ENCODE peak calls at places on chromosome 10, in seven cellular contexts. G, O, D, Z, E, A and I are unnamed samples.

GRCh38 chr10:12252882-12253546 is 57.0 kb downstream of the CDC123 start:
- DNase-seq in G (no peak), D (no peak), E (peak; percentile 46), O (peak; percentile 52), Z (no peak), A (no peak), I (no peak)

GRCh38 chr10:60623627-60624026 is 154.7 kb upstream of the CDK1 start:
- DNase-seq in Z (no peak), E (no peak), A (no peak), O (no peak), D (no peak), G (no peak), I (no peak)

GRCh38 chr10:43685744-43686143 is 37.1 kb upstream of the ZNF32 start:
- DNase-seq in E (no peak), O (no peak), Z (no peak), G (no peak), A (no peak), D (no peak), I (peak; percentile 45)

GRCh38 chr10:123583639-123584418 is 82.3 kb upstream of the GPR26 start:
- DNase-seq in D (peak; percentile 34), E (peak; percentile 84), A (peak; percentile 63), O (peak; percentile 55), Z (peak; percentile 90), G (no peak), I (peak; percentile 84)

GRCh38 chr10:42781893-42782445 is 626 bp upstream of the BMS1 start:
- DNase-seq in G (no peak), A (no peak), Z (no peak), O (peak; percentile 43), E (peak; percentile 31), D (no peak), I (no peak)

GRCh38 chr10:104351067-104351681 is 2.5 kb upstream of the CFAP58 start:
- DNase-seq in O (no peak), E (no peak), A (no peak), G (no peak), Z (no peak), D (no peak), I (no peak)

GRCh38 chr10:96743988-96744585 is 23.8 kb upstream of the PIK3AP1 start:
- DNase-seq in A (no peak), O (peak; percentile 27), E (no peak), D (peak; percentile 44), G (no peak), Z (no peak), I (no peak)

GRCh38 chr10:42992156-42992956 is 84.5 kb upstream of the RET start:
- DNase-seq in A (no peak), Z (no peak), O (no peak), E (no peak), G (no peak), D (no peak), I (no peak)

GRCh38 chr10:29588640-29589421 is 45.9 kb downstream of the SVIL start:
- DNase-seq in E (no peak), A (no peak), Z (no peak), G (no peak), D (no peak), O (no peak), I (no peak)

GRCh38 chr10:102375250-102375649 is 20.3 kb upstream of the NFKB2 start:
- DNase-seq in E (no peak), G (no peak), A (no peak), O (no peak), Z (no peak), D (no peak), I (no peak)

GRCh38 chr10:124575107-124576035 is 113.7 kb downstream of the LHPP start:
- DNase-seq in O (no peak), E (no peak), Z (no peak), G (no peak), A (no peak), D (no peak), I (no peak)

GRCh38 chr10:17062009-17062408 is 67.6 kb downstream of the CUBN start:
- DNase-seq in E (no peak), O (no peak), D (no peak), G (no peak), Z (no peak), A (peak; percentile 50), I (no peak)

GRCh38 chr10:18689498-18689897 is 30.3 kb downstream of the ARL5B start:
- DNase-seq in O (peak; percentile 9), D (peak; percentile 24), G (no peak), E (no peak), Z (no peak), A (no peak), I (no peak)

GRCh38 chr10:123203393-123204126 is 49.4 kb downstream of the BUB3 start:
- DNase-seq in Z (peak; percentile 54), O (no peak), E (no peak), A (no peak), G (no peak), D (peak; percentile 94), I (no peak)

GRCh38 chr10:48199580-48200377 is 74.7 kb downstream of the FRMPD2 start:
- DNase-seq in Z (no peak), E (no peak), A (no peak), G (no peak), O (no peak), D (no peak), I (no peak)

GRCh38 chr10:23918839-23919238 is 290.1 kb upstream of the KIAA1217 start:
- DNase-seq in A (no peak), D (no peak), G (no peak), E (no peak), Z (no peak), O (no peak), I (no peak)

GRCh38 chr10:129786216-129786615 is 177.9 kb downstream of the EBF3 start:
- DNase-seq in E (no peak), O (no peak), A (no peak), D (no peak), G (no peak), Z (no peak), I (no peak)

GRCh38 chr10:25436431-25436830 is 261.6 kb downstream of the GPR158 start:
- DNase-seq in D (no peak), Z (no peak), E (no peak), G (no peak), A (no peak), O (no peak), I (no peak)

GRCh38 chr10:4725917-4726606 is 99.9 kb upstream of the AKR1E2 start:
- DNase-seq in A (peak; percentile 83), Z (no peak), O (no peak), D (peak; percentile 85), G (no peak), E (no peak), I (no peak)

GRCh38 chr10:87661861-87662785 is 2.4 kb downstream of the PAPSS2 start:
- DNase-seq in Z (no peak), G (no peak), E (no peak), O (no peak), D (no peak), A (no peak), I (no peak)

GRCh38 chr10:6053816-6054581 is 8.2 kb downstream of the IL2RA start:
- DNase-seq in E (peak; percentile 52), G (no peak), A (no peak), O (peak; percentile 37), D (peak; percentile 71), Z (no peak), I (peak; percentile 68)

GRCh38 chr10:21722209-21722608 is 188.2 kb downstream of the MLLT10 start:
- DNase-seq in Z (no peak), O (no peak), D (no peak), E (no peak), G (no peak), A (no peak), I (no peak)

GRCh38 chr10:98368644-98369043 is 46.3 kb downstream of the PYROXD2 start:
- DNase-seq in O (no peak), E (no peak), A (no peak), Z (no peak), D (no peak), G (no peak), I (no peak)

GRCh38 chr10:5533098-5533731 is 8.5 kb downstream of the CALML3 start:
- DNase-seq in O (no peak), A (no peak), E (peak; percentile 6), G (no peak), D (no peak), Z (no peak), I (no peak)

GRCh38 chr10:128286413-128287097 is 160.3 kb upstream of the MKI67 start:
- DNase-seq in D (no peak), O (no peak), A (no peak), E (no peak), G (no peak), Z (no peak), I (no peak)

GRCh38 chr10:130048081-130048480 is 62.5 kb downstream of the C10orf143 start:
- DNase-seq in Z (no peak), D (no peak), G (no peak), A (no peak), E (no peak), O (no peak), I (no peak)

DNA sequence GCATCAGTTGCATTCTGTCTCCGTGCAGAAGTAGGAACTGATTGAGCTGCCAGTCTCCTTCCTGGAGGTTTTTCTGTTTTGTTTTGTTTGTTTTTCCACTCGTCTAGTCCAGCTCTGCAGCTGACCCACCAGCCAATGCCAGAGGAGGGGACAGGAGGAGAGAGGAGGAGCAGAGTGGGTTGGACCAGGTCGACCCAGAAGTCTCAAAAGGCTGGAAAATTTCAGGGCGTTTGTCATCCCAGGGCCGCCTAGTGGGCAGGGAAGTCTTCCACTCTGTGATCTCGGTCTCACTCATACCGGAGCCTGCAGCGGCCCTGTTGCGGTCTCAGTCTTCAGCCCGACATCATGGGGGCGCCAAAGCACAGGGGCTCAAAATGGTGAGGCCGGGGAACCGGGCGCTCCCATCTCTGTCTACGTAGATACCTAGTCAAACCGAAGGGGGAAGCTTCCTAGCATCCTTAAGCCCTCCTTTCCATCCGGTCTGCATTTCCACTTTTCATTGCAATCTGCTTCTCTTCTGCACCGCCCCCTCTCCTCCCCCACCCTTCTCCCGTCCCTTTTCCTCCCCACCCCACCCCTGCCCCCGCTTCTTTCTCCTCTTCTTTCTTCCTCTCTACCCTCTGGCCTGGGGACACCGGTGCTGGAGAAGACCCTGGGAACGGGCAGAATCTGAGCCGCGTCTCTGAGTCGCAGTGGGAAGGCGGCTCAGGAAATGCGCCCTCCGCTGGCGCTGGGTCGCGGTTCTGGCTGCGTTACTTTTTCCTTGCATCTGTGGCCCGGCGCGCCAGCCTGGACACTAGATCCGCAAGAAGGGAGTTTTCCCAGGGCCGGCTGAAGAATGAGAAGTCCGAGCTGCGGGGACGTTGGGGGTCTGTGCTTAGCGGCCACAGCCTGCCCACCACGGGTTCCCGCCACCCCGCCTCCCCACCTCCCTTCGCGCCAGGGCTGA is 16.2 kb upstream of the PAX2 start:
- DNase-seq in A (peak; percentile 87), O (peak; percentile 45), D (peak; percentile 50), Z (no peak), E (no peak), G (no peak), I (peak; percentile 32)
- TF ChIP-seq CTCF in A (peak; percentile 93), O (peak; percentile 71), D (peak; percentile 57), Z (no peak), E (no peak), G (no peak), I (no peak)

GRCh38 chr10:77478248-77478963 is 159.2 kb downstream of the KCNMA1 start:
- DNase-seq in A (no peak), O (no peak), D (no peak), G (no peak), Z (no peak), E (no peak), I (no peak)
- TF ChIP-seq POLR2AphosphoS5 in A (no peak), O (no peak), D (no peak), G (no peak), Z (peak; percentile 65), E (peak; percentile 12), I (no peak)

GRCh38 chr10:80583681-80584080 is 46.0 kb downstream of the SH2D4B start:
- DNase-seq in G (no peak), D (no peak), E (no peak), Z (no peak), O (no peak), A (no peak), I (no peak)
- TF ChIP-seq CTCF in G (no peak), D (no peak), E (no peak), Z (no peak), O (no peak), A (peak; percentile 6), I (no peak)

GRCh38 chr10:79445708-79446450 is 455 bp upstream of the ZCCHC24 start:
- DNase-seq in O (peak; percentile 99), A (peak; percentile 92), E (peak; percentile 96), Z (peak; percentile 97), D (peak; percentile 96), G (peak; percentile 82), I (peak; percentile 98)
- TF ChIP-seq POLR2AphosphoS5 in O (peak; percentile 67), A (peak; percentile 61), E (peak; percentile 30), Z (peak; percentile 84), D (no peak), G (no peak), I (peak; percentile 87)